ENCODE peak calls at places on chromosomes 7 and 10, in nine cellular contexts. V is SJSA1, R is cardiac muscle cell, X is aorta, Y is heart left ventricle, Q is esophagus muscularis mucosa, A is A549, T is H9, K is heart right ventricle. B is an unnamed sample. For H3K9me3, the result is how much of the 10 kb centered on the place peaks cover.

GRCh38 chr10:129096340-129096984 is 370.6 kb upstream of the MGMT start:
- DNase-seq in V (no peak), R (peak), X (peak), Y (no peak), Q (peak), A (no peak), T (no peak), K (peak), B (no peak)

GRCh38 chr10:98264378-98265065 is 3.5 kb downstream of the LOXL4 start:
- DNase-seq in V (peak), R (no peak), X (no peak), Y (no peak), Q (peak), A (no peak), T (no peak), K (no peak), B (no peak)

GRCh38 chr10:12501851-12502525 is 152.6 kb downstream of the CAMK1D start:
- DNase-seq in V (peak), R (no peak), X (no peak), Y (no peak), Q (no peak), A (no peak), T (no peak), K (no peak), B (no peak)

GRCh38 chr7:100574362-100575205 is 884 bp upstream of the SAP25 start:
- DNase-seq in V (no peak), R (no peak), X (peak), Y (peak), Q (no peak), A (no peak), T (peak), K (no peak), B (no peak)

GRCh38 chr7:131219277-131220041 is 108.2 kb upstream of the MKLN1 start:
- DNase-seq in V (no peak), R (peak), X (peak), Y (peak), Q (no peak), A (no peak), T (peak), K (peak), B (no peak)

GRCh38 chr7:29224726-29225125 is 30.2 kb downstream of the CHN2 start:
- DNase-seq in V (no peak), R (no peak), X (no peak), Y (no peak), Q (no peak), A (no peak), T (no peak), K (no peak), B (no peak)

GRCh38 chr10:79054203-79055099 is 14.3 kb upstream of the ZMIZ1 start:
- DNase-seq in V (no peak), R (no peak), X (peak), Y (no peak), Q (no peak), A (no peak), T (no peak), K (no peak), B (no peak)

GRCh38 chr10:89621438-89621837 is 23.6 kb downstream of the PANK1 start:
- DNase-seq in V (no peak), R (no peak), X (no peak), Y (no peak), Q (no peak), A (no peak), T (no peak), K (no peak), B (no peak)

GRCh38 chr7:8125680-8126444 is 136.1 kb downstream of the ICA1 start:
- DNase-seq in V (no peak), R (no peak), X (peak), Y (no peak), Q (no peak), A (no peak), T (no peak), K (no peak), B (peak)

GRCh38 chr10:33631991-33632390 is 297.5 kb upstream of the NRP1 start:
- DNase-seq in V (no peak), R (no peak), X (no peak), Y (no peak), Q (no peak), A (no peak), T (no peak), K (no peak), B (no peak)

GRCh38 chr10:33635967-33636366 is 301.5 kb upstream of the NRP1 start:
- DNase-seq in V (no peak), R (no peak), X (no peak), Y (no peak), Q (no peak), A (no peak), T (no peak), K (no peak), B (no peak)

DNA sequence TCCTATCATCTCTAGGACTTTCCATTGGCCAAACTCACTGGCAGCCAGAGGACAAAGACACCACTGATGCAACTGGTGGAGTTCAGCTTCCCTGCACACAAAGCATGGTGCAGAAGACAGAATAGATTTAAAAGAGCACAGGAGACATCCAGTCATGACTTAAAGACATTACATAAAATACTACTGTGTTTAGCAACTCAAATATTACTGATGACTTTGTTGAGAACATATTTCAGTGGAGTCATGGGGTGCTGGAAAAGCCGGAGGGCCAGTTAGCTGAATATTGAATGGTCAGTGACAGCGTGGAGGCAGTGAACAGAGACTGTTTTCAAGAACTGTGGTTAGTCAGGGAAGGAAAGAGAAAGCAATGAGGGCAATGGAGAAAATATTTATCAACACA is 296.3 kb upstream of the NRP1 start:
- DNase-seq in V (no peak), R (no peak), X (no peak), Y (no peak), Q (peak), A (no peak), T (no peak), K (no peak), B (no peak)
- H3K9me3 ChIP-seq in V (under half), R (under half), X (under half), Y (under half), Q (under half), A (under half), T (under half), K (under half), B (under half)

GRCh38 chr7:157753713-157754415 is 417.1 kb downstream of the DNAJB6 start:
- DNase-seq in V (no peak), R (no peak), X (peak), Y (no peak), Q (no peak), A (no peak), T (no peak), K (no peak), B (no peak)
- H3K9me3 ChIP-seq in V (under half), R (under half), X (under half), Y (under half), Q (under half), A (under half), T (under half), K (under half), B (under half)

DNA sequence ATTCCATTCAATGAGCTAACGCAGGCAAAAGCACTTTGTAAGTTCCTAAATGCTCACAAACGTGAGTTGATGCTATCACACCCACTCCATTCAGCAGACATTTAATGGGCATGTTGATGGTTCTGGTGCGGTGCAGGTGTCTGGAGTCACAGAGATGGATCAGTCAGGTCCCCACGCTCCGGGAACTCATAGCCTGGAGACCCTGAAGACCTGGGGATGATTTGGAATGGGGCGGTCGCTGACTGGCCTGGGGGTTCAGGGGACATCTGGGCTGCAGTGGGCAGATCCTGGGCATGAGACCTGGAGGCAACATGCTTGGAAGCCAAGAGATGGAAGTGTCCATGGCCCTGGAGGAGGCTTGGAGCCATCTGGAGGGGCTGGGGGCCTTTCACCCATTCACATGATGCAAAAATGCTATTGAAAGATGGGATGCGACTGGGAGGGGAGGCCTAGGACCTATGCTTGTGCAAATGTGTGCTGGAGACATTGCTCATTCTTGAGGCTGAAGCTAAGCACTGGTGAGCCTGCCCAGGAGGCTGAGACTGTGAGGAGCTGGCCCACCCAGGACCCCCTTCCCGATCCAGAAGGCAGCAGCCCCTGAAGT is 522.6 kb downstream of the GLRX3 start:
- DNase-seq in V (no peak), R (no peak), X (no peak), Y (no peak), Q (no peak), A (no peak), T (no peak), K (no peak), B (no peak)
- H3K9me3 ChIP-seq in V (under half), R (under half), X (under half), Y (under half), Q (under half), A (under half), T (under half), K (under half), B (under half)

GRCh38 chr10:27659786-27660185 is 85.8 kb downstream of the MKX start:
- DNase-seq in V (no peak), R (no peak), X (no peak), Y (no peak), Q (no peak), A (no peak), T (no peak), K (no peak), B (no peak)
- H3K9me3 ChIP-seq in V (under half), R (under half), X (under half), Y (under half), Q (under half), A (under half), T (under half), K (under half), B (under half)

DNA sequence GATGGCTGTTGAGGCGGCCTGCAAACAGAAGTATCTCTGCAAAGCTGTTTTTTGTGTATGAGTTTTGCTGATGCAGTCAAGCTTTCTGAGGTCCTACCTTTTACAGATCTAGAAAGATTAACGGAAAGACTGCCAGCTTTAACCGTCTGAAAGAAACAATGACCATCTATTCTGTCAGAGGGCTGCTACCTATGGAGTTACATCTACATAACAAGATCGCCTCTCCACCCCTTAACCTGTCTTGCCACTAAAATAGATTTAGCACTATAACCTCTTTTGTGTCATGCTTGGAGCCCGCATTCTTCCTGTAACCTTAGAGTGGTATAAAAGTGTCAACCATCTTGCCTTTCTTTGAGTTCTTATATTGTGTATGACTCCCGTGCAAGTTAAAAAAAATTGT is 291.2 kb downstream of the POM121L12 start:
- DNase-seq in V (no peak), R (no peak), X (no peak), Y (no peak), Q (no peak), A (no peak), T (peak), K (no peak), B (no peak)
- H3K9me3 ChIP-seq in V (under half), R (under half), X (under half), Y (under half), Q (under half), A (under half), T (under half), K (under half), B (under half)

DNA sequence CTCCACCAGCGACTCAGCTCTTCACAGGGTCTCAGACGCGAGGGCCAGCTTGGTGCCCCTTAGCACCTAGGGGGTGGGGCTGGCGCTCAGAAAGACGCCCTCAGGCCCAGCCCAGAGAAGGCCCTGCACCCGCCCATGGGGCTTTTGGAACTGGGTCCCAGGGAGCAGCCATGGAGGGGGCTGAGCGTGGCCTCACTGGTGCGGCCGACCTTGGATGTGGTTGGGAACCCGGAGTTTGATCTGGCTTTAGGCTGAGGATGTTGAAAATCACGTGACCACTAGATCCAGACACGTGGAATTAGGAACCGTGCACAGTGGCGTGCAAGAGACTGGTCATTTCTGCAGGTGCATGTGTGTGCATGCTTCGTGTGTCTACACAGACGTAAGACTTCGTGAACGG is 185.4 kb downstream of the DNAJB6 start:
- DNase-seq in V (peak), R (no peak), X (no peak), Y (no peak), Q (no peak), A (no peak), T (peak), K (no peak), B (no peak)
- H3K9me3 ChIP-seq in V (under half), R (under half), X (under half), Y (under half), Q (under half), A (under half), T (under half), K (under half), B (under half)

B was measured in CD8-positive, alpha-beta memory T cell.